ENCODE peak calls at places on chromosomes 4 and X, in nine cellular contexts. G is upper lobe of right lung; S is CD4-positive, alpha-beta memory T cell; D is IMR-90; N is adrenal gland; I is SJSA1; J is left ventricle myocardium inferior; B is naive thymus-derived CD4-positive, alpha-beta T cell; R is OCI-LY7. T is an unnamed sample.

GRCh38 chr4:11704136-11704535 is 275.4 kb upstream of the HS3ST1 start:
- DNase-seq in G (no peak), S (no peak), D (no peak), N (no peak), I (no peak), J (no peak), B (no peak), R (no peak), T (no peak)

GRCh38 chr4:149371021-149371420 is 444.6 kb downstream of the IQCM start:
- DNase-seq in G (no peak), S (no peak), D (peak), N (peak), I (peak), J (no peak), B (no peak), R (peak), T (peak)

GRCh38 chrX:10259716-10260115 is 102.9 kb downstream of the CLCN4 start:
- DNase-seq in G (no peak), S (no peak), D (peak), N (no peak), I (no peak), J (no peak), B (no peak), R (no peak), T (no peak)

GRCh38 chr4:133694416-133694815 is 507.2 kb downstream of the PABPC4L start:
- DNase-seq in G (no peak), S (no peak), D (no peak), N (no peak), I (no peak), J (no peak), B (no peak), R (no peak), T (no peak)

GRCh38 chr4:15691346-15692140 is 9.9 kb downstream of the FAM200B start:
- DNase-seq in G (no peak), S (no peak), D (peak), N (no peak), I (peak), J (no peak), B (no peak), R (no peak), T (no peak)

GRCh38 chrX:9693307-9694001 is 72.2 kb downstream of the GPR143 start:
- DNase-seq in G (no peak), S (no peak), D (no peak), N (no peak), I (no peak), J (no peak), B (no peak), R (no peak), T (no peak)

GRCh38 chrX:41734530-41734929 is 10.5 kb downstream of the GPR82 start:
- DNase-seq in G (no peak), S (no peak), D (peak), N (no peak), I (no peak), J (no peak), B (no peak), R (peak), T (no peak)

GRCh38 chr4:53267026-53267425 is 98.8 kb downstream of the SCFD2 start:
- DNase-seq in G (no peak), S (no peak), D (peak), N (no peak), I (peak), J (no peak), B (no peak), R (no peak), T (no peak)

GRCh38 chr4:156695163-156695562 is 276.4 kb downstream of the PDGFC start:
- DNase-seq in G (no peak), S (no peak), D (no peak), N (no peak), I (no peak), J (no peak), B (no peak), R (no peak), T (no peak)

GRCh38 chr4:40953253-40954118 is 203.7 kb downstream of the NSUN7 start:
- DNase-seq in G (no peak), S (no peak), D (no peak), N (no peak), I (no peak), J (peak), B (no peak), R (no peak), T (no peak)

GRCh38 chr4:100428051-100428450 is 89.8 kb downstream of the EMCN start:
- DNase-seq in G (no peak), S (no peak), D (peak), N (no peak), I (no peak), J (no peak), B (no peak), R (no peak), T (no peak)

GRCh38 chrX:40152173-40152705 is 54.5 kb upstream of the BCOR start:
- DNase-seq in G (peak), S (no peak), D (no peak), N (no peak), I (no peak), J (no peak), B (peak), R (peak), T (no peak)

GRCh38 chr4:54626113-54626512 is 31.6 kb upstream of the KIT start:
- DNase-seq in G (no peak), S (no peak), D (no peak), N (peak), I (no peak), J (no peak), B (no peak), R (no peak), T (no peak)

GRCh38 chrX:47078129-47079043 is at the start of gene RGN:
- DNase-seq in G (peak), S (no peak), D (no peak), N (peak), I (no peak), J (peak), B (no peak), R (no peak), T (no peak)

GRCh38 chr4:155805016-155805415 is 46.2 kb downstream of the GUCY1B1 start:
- DNase-seq in G (no peak), S (no peak), D (peak), N (no peak), I (no peak), J (no peak), B (no peak), R (no peak), T (no peak)

GRCh38 chr4:143626134-143626859 is 74.2 kb downstream of the FREM3 start:
- DNase-seq in G (no peak), S (no peak), D (no peak), N (peak), I (peak), J (peak), B (no peak), R (no peak), T (no peak)

GRCh38 chr4:117986331-117986730 is 48.0 kb upstream of the NDST3 start:
- DNase-seq in G (no peak), S (no peak), D (no peak), N (no peak), I (no peak), J (no peak), B (no peak), R (no peak), T (no peak)

GRCh38 chr4:10622728-10623127 is 61.8 kb downstream of the CLNK start:
- DNase-seq in G (no peak), S (no peak), D (no peak), N (no peak), I (no peak), J (no peak), B (no peak), R (peak), T (peak)

GRCh38 chr4:57588557-57588956 is 478.4 kb upstream of the IGFBP7 start:
- DNase-seq in G (no peak), S (no peak), D (no peak), N (no peak), I (no peak), J (no peak), B (no peak), R (no peak), T (no peak)

GRCh38 chr4:26060286-26060685 is 146.3 kb downstream of the SMIM20 start:
- DNase-seq in G (no peak), S (no peak), D (peak), N (no peak), I (no peak), J (no peak), B (no peak), R (no peak), T (no peak)

GRCh38 chrX:53563324-53563723 is 123.2 kb downstream of the HUWE1 start:
- DNase-seq in G (no peak), S (no peak), D (no peak), N (no peak), I (no peak), J (no peak), B (no peak), R (no peak), T (no peak)

GRCh38 chr4:3202836-3203820 is 45.8 kb upstream of the MSANTD1 start:
- DNase-seq in G (no peak), S (no peak), D (no peak), N (no peak), I (no peak), J (no peak), B (no peak), R (no peak), T (no peak)

GRCh38 chr4:8369426-8370105 is 71.0 kb downstream of the ACOX3 start:
- DNase-seq in G (no peak), S (no peak), D (no peak), N (no peak), I (no peak), J (no peak), B (no peak), R (no peak), T (no peak)

GRCh38 chr4:186105721-186106335 is 1.3 kb downstream of the FAM149A start:
- DNase-seq in G (no peak), S (peak), D (no peak), N (no peak), I (no peak), J (no peak), B (no peak), R (no peak), T (no peak)

GRCh38 chr4:40149960-40150385 is 46.9 kb upstream of the RHOH start:
- DNase-seq in G (no peak), S (peak), D (peak), N (peak), I (peak), J (peak), B (peak), R (peak), T (peak)

GRCh38 chr4:68877555-68877954 is 61.8 kb downstream of the UGT2B10 start:
- DNase-seq in G (no peak), S (no peak), D (no peak), N (no peak), I (no peak), J (no peak), B (no peak), R (no peak), T (no peak)

GRCh38 chr4:182578402-182578801 is 335.2 kb downstream of the TENM3 start:
- DNase-seq in G (no peak), S (no peak), D (peak), N (no peak), I (peak), J (no peak), B (no peak), R (no peak), T (no peak)

GRCh38 chr4:73860884-73861283 is 7.8 kb downstream of the PF4V1 start:
- DNase-seq in G (no peak), S (no peak), D (no peak), N (no peak), I (no peak), J (no peak), B (no peak), R (no peak), T (no peak)

GRCh38 chr4:6641164-6641970 is 882 bp downstream of the MRFAP1 start:
- DNase-seq in G (no peak), S (peak), D (peak), N (peak), I (peak), J (peak), B (peak), R (peak), T (no peak)

GRCh38 chrX:83326517-83326916 is 181.6 kb upstream of the POU3F4 start:
- DNase-seq in G (no peak), S (no peak), D (no peak), N (no peak), I (no peak), J (no peak), B (no peak), R (no peak), T (no peak)

GRCh38 chr4:3371581-3372001 is 70.2 kb upstream of the HGFAC start:
- DNase-seq in G (no peak), S (no peak), D (peak), N (peak), I (peak), J (no peak), B (no peak), R (no peak), T (no peak)

GRCh38 chrX:39848243-39848642 is 249.5 kb downstream of the BCOR start:
- DNase-seq in G (no peak), S (no peak), D (peak), N (peak), I (no peak), J (no peak), B (no peak), R (no peak), T (no peak)

GRCh38 chr4:83231620-83232056 is 53.0 kb downstream of the COQ2 start:
- DNase-seq in G (no peak), S (no peak), D (no peak), N (no peak), I (no peak), J (no peak), B (no peak), R (peak), T (no peak)

GRCh38 chrX:101462892-101463291 is 22.4 kb upstream of the ARMCX4 start:
- DNase-seq in G (no peak), S (no peak), D (peak), N (peak), I (peak), J (no peak), B (no peak), R (peak), T (no peak)

GRCh38 chrX:129632443-129632842 is 22.3 kb downstream of the APLN start:
- DNase-seq in G (no peak), S (no peak), D (no peak), N (no peak), I (no peak), J (no peak), B (no peak), R (no peak), T (no peak)

GRCh38 chr4:3123201-3123671 is 48.8 kb downstream of the HTT start:
- DNase-seq in G (no peak), S (no peak), D (peak), N (no peak), I (no peak), J (no peak), B (no peak), R (no peak), T (no peak)

GRCh38 chr4:73875401-73875800 is 6.2 kb downstream of the CXCL1 start:
- DNase-seq in G (no peak), S (no peak), D (no peak), N (no peak), I (no peak), J (no peak), B (no peak), R (no peak), T (no peak)

GRCh38 chrX:33831211-33831610 is 300.9 kb downstream of the FAM47A start:
- DNase-seq in G (no peak), S (no peak), D (no peak), N (no peak), I (no peak), J (no peak), B (no peak), R (no peak), T (no peak)

GRCh38 chr4:112449708-112450107 is 66.3 kb downstream of the NEUROG2 start:
- DNase-seq in G (no peak), S (no peak), D (no peak), N (no peak), I (no peak), J (no peak), B (no peak), R (no peak), T (no peak)

DNA sequence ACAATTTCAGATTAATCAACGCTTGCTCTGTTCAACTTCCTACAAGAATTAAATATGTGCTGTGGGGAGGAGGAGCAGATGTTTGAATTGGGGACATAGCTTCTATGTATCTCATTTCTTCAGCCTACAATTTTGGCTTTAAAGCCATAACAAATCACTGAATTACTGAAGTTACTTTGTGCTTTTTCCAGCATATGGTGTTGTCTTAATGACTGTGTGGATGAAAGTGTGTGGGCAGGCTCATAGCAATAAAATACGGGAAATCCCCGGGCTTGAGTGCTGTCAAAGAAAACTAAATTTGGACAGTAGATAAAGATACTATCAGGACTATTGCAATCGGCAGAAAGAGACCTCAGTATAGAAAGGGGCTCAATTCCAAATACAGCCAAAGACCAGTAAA is 874 bp downstream of the TLR7 start:
- DNase-seq in G (no peak), S (no peak), D (no peak), N (no peak), I (no peak), J (no peak), B (no peak), R (no peak), T (no peak)
- H3K4me3 ChIP-seq in G (no peak), S (no peak), D (no peak), N (no peak), I (no peak), J (no peak), B (no peak), R (peak), T (no peak)

GRCh38 chr4:115113382-115114106 is at the start of gene NDST4:
- DNase-seq in G (no peak), S (no peak), D (no peak), N (no peak), I (peak), J (no peak), B (no peak), R (no peak), T (no peak)
- H3K4me3 ChIP-seq in G (no peak), S (no peak), D (no peak), N (no peak), I (no peak), J (peak), B (no peak), R (no peak), T (no peak)

DNA sequence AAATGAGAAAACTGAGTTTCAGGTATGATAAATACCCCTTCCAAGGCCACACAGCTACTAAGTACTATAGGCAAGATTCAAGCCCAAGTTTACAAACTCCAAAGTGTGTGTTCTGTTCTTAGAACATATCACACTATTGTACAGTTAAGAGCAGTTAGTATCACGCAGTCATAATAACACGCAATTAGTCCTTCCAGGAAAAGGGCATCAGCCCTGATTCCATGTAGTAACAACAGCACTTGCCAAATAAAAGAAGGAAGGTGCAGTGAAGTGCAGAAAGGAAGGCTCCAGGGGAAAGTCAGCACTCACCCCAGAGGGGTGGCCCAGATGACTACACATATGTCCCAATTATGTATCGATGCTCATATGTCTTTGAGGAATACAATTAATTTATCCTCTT is 4.4 kb downstream of the TASL start:
- DNase-seq in G (no peak), S (no peak), D (no peak), N (no peak), I (no peak), J (no peak), B (no peak), R (no peak), T (no peak)
- H3K4me3 ChIP-seq in G (no peak), S (no peak), D (no peak), N (no peak), I (no peak), J (no peak), B (no peak), R (no peak), T (no peak)

GRCh38 chrX:135522878-135523693 is 2.6 kb downstream of the INTS6L start:
- DNase-seq in G (no peak), S (no peak), D (no peak), N (no peak), I (no peak), J (no peak), B (no peak), R (no peak), T (no peak)
- H3K4me3 ChIP-seq in G (peak), S (peak), D (no peak), N (no peak), I (no peak), J (peak), B (peak), R (peak), T (no peak)

GRCh38 chr4:98662619-98663225 is 4.3 kb upstream of the TSPAN5 start:
- DNase-seq in G (no peak), S (no peak), D (peak), N (no peak), I (no peak), J (no peak), B (no peak), R (no peak), T (no peak)
- H3K4me3 ChIP-seq in G (no peak), S (peak), D (no peak), N (no peak), I (no peak), J (no peak), B (peak), R (no peak), T (no peak)

GRCh38 chr4:44448548-44449443 is at the start of gene KCTD8:
- DNase-seq in G (peak), S (peak), D (peak), N (peak), I (peak), J (peak), B (peak), R (peak), T (peak)

GRCh38 chr4:44446191-44446590 is 2.4 kb downstream of the KCTD8 start:
- DNase-seq in G (no peak), S (no peak), D (no peak), N (no peak), I (no peak), J (no peak), B (no peak), R (no peak), T (no peak)

GRCh38 chr4:44447563-44448504 is 775 bp downstream of the KCTD8 start:
- DNase-seq in G (peak), S (no peak), D (no peak), N (peak), I (no peak), J (peak), B (no peak), R (no peak), T (peak)

GRCh38 chr4:44446801-44447562 is 1.6 kb downstream of the KCTD8 start:
- DNase-seq in G (peak), S (no peak), D (no peak), N (no peak), I (peak), J (no peak), B (no peak), R (no peak), T (peak)
- H3K4me3 ChIP-seq in G (no peak), S (no peak), D (no peak), N (no peak), I (no peak), J (peak), B (no peak), R (no peak), T (peak)

GRCh38 chr4:29390921-29391320 is 1329.2 kb upstream of the PCDH7 start:
- DNase-seq in G (no peak), S (no peak), D (no peak), N (no peak), I (no peak), J (no peak), B (no peak), R (no peak), T (no peak)
- H3K4me3 ChIP-seq in G (no peak), S (no peak), D (no peak), N (no peak), I (no peak), J (no peak), B (no peak), R (no peak), T (no peak)

DNA sequence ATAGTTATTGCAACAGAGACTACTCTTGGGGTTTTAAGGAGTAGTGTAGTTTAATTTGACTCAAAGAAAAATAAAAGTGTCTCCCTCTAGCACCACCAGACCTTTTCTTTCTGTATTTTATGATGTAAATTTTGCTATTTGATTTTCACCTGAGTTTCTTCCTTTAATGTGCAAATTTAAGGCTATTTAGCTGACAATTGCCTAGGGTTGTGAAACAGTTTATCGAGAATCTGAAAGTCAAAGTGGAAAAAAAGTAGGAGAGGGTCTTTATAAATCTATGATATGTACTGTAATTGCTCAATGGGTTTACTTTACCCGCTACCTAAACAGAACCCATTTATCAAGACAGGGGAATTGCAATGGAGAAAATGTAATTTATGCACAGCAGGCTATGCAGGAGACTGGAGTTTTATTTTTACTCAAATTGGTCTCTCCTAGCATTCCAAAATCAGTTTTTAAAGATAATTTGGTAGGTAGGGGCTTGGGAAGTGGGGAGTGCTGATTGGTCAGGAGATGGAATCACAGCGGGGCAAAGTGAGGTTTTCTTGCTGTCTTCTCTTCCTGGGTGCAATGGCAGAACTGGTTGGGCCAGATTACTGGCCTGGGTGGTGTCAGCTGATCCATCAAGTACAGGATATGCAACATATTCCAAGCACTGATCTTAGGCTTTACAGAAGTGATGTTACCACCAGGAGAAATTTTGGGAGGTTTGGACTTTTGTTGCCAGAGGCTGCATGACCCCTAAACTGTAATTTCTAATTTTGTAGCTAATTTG is 228.6 kb upstream of the TACR3 start:
- DNase-seq in G (no peak), S (no peak), D (no peak), N (no peak), I (no peak), J (no peak), B (no peak), R (no peak), T (no peak)
- H3K4me3 ChIP-seq in G (no peak), S (no peak), D (no peak), N (no peak), I (no peak), J (no peak), B (no peak), R (no peak), T (no peak)

T was measured in iPS DF 6.9.